ENCODE peak calls at places on chromosomes 3 and 15, in six cellular contexts. One of them, this sample, is unnamed.

GRCh38 chr3:182364723-182365650 is 428.3 kb upstream of the ATP11B start:
- DNase-seq in activated T-cell treated with anti-CD3 and anti-CD28 coated beads, Interleukin-2, amount 50 U/mL, for 4 hours: no peak
- DNase-seq in heart left ventricle: no peak
- DNase-seq in stimulated activated CD4-positive, alpha-beta T cell treated with anti-CD3 and anti-CD28 coated beads, Interleukin-2, amount 100 ng/mL, for 48 hours: no peak
- DNase-seq in AG10803: peak
- DNase-seq in smooth muscle cell of the brain vasculature: no peak
- DNase-seq in this sample: peak

GRCh38 chr3:195151866-195152526 is 119.0 kb downstream of the XXYLT1 start:
- DNase-seq in activated T-cell treated with anti-CD3 and anti-CD28 coated beads, Interleukin-2, amount 50 U/mL, for 4 hours: no peak
- DNase-seq in heart left ventricle: no peak
- DNase-seq in stimulated activated CD4-positive, alpha-beta T cell treated with anti-CD3 and anti-CD28 coated beads, Interleukin-2, amount 100 ng/mL, for 48 hours: no peak
- DNase-seq in AG10803: peak
- DNase-seq in smooth muscle cell of the brain vasculature: no peak
- DNase-seq in this sample: peak

GRCh38 chr3:64120876-64121275 is 97.6 kb upstream of the PSMD6 start:
- DNase-seq in activated T-cell treated with anti-CD3 and anti-CD28 coated beads, Interleukin-2, amount 50 U/mL, for 4 hours: no peak
- DNase-seq in heart left ventricle: no peak
- DNase-seq in stimulated activated CD4-positive, alpha-beta T cell treated with anti-CD3 and anti-CD28 coated beads, Interleukin-2, amount 100 ng/mL, for 48 hours: no peak
- DNase-seq in AG10803: no peak
- DNase-seq in smooth muscle cell of the brain vasculature: no peak
- DNase-seq in this sample: no peak

GRCh38 chr3:170132335-170132734 is 49.2 kb downstream of the PHC3 start:
- DNase-seq in activated T-cell treated with anti-CD3 and anti-CD28 coated beads, Interleukin-2, amount 50 U/mL, for 4 hours: no peak
- DNase-seq in heart left ventricle: no peak
- DNase-seq in stimulated activated CD4-positive, alpha-beta T cell treated with anti-CD3 and anti-CD28 coated beads, Interleukin-2, amount 100 ng/mL, for 48 hours: no peak
- DNase-seq in AG10803: no peak
- DNase-seq in smooth muscle cell of the brain vasculature: no peak
- DNase-seq in this sample: no peak

GRCh38 chr3:148333091-148333490 is 364.6 kb upstream of the AGTR1 start:
- DNase-seq in activated T-cell treated with anti-CD3 and anti-CD28 coated beads, Interleukin-2, amount 50 U/mL, for 4 hours: no peak
- DNase-seq in heart left ventricle: no peak
- DNase-seq in stimulated activated CD4-positive, alpha-beta T cell treated with anti-CD3 and anti-CD28 coated beads, Interleukin-2, amount 100 ng/mL, for 48 hours: no peak
- DNase-seq in AG10803: no peak
- DNase-seq in smooth muscle cell of the brain vasculature: no peak
- DNase-seq in this sample: no peak

GRCh38 chr15:51623386-51623938 is 891 bp upstream of the DMXL2 start:
- DNase-seq in activated T-cell treated with anti-CD3 and anti-CD28 coated beads, Interleukin-2, amount 50 U/mL, for 4 hours: no peak
- DNase-seq in heart left ventricle: no peak
- DNase-seq in stimulated activated CD4-positive, alpha-beta T cell treated with anti-CD3 and anti-CD28 coated beads, Interleukin-2, amount 100 ng/mL, for 48 hours: no peak
- DNase-seq in AG10803: no peak
- DNase-seq in smooth muscle cell of the brain vasculature: no peak
- DNase-seq in this sample: no peak

GRCh38 chr3:158846803-158847465 is 45.1 kb downstream of the MFSD1 start:
- DNase-seq in activated T-cell treated with anti-CD3 and anti-CD28 coated beads, Interleukin-2, amount 50 U/mL, for 4 hours: no peak
- DNase-seq in heart left ventricle: no peak
- DNase-seq in stimulated activated CD4-positive, alpha-beta T cell treated with anti-CD3 and anti-CD28 coated beads, Interleukin-2, amount 100 ng/mL, for 48 hours: no peak
- DNase-seq in AG10803: no peak
- DNase-seq in smooth muscle cell of the brain vasculature: no peak
- DNase-seq in this sample: no peak

GRCh38 chr3:154224366-154224765 is 99.9 kb downstream of the DHX36 start:
- DNase-seq in activated T-cell treated with anti-CD3 and anti-CD28 coated beads, Interleukin-2, amount 50 U/mL, for 4 hours: no peak
- DNase-seq in heart left ventricle: no peak
- DNase-seq in stimulated activated CD4-positive, alpha-beta T cell treated with anti-CD3 and anti-CD28 coated beads, Interleukin-2, amount 100 ng/mL, for 48 hours: no peak
- DNase-seq in AG10803: no peak
- DNase-seq in smooth muscle cell of the brain vasculature: no peak
- DNase-seq in this sample: no peak

GRCh38 chr15:100878130-100878529 is 1.5 kb upstream of the ALDH1A3 start:
- DNase-seq in activated T-cell treated with anti-CD3 and anti-CD28 coated beads, Interleukin-2, amount 50 U/mL, for 4 hours: no peak
- DNase-seq in heart left ventricle: no peak
- DNase-seq in stimulated activated CD4-positive, alpha-beta T cell treated with anti-CD3 and anti-CD28 coated beads, Interleukin-2, amount 100 ng/mL, for 48 hours: no peak
- DNase-seq in AG10803: no peak
- DNase-seq in smooth muscle cell of the brain vasculature: no peak
- DNase-seq in this sample: no peak

GRCh38 chr3:13016083-13016725 is 57.0 kb downstream of the IQSEC1 start:
- DNase-seq in activated T-cell treated with anti-CD3 and anti-CD28 coated beads, Interleukin-2, amount 50 U/mL, for 4 hours: no peak
- DNase-seq in heart left ventricle: peak
- DNase-seq in stimulated activated CD4-positive, alpha-beta T cell treated with anti-CD3 and anti-CD28 coated beads, Interleukin-2, amount 100 ng/mL, for 48 hours: no peak
- DNase-seq in AG10803: no peak
- DNase-seq in smooth muscle cell of the brain vasculature: no peak
- DNase-seq in this sample: no peak

GRCh38 chr3:184177331-184177731 is 2.7 kb downstream of the AP2M1 start:
- DNase-seq in activated T-cell treated with anti-CD3 and anti-CD28 coated beads, Interleukin-2, amount 50 U/mL, for 4 hours: no peak
- DNase-seq in heart left ventricle: no peak
- DNase-seq in stimulated activated CD4-positive, alpha-beta T cell treated with anti-CD3 and anti-CD28 coated beads, Interleukin-2, amount 100 ng/mL, for 48 hours: no peak
- DNase-seq in AG10803: peak
- DNase-seq in smooth muscle cell of the brain vasculature: no peak
- DNase-seq in this sample: no peak

GRCh38 chr3:171743327-171744054 is 66.8 kb downstream of the PLD1 start:
- DNase-seq in activated T-cell treated with anti-CD3 and anti-CD28 coated beads, Interleukin-2, amount 50 U/mL, for 4 hours: no peak
- DNase-seq in heart left ventricle: no peak
- DNase-seq in stimulated activated CD4-positive, alpha-beta T cell treated with anti-CD3 and anti-CD28 coated beads, Interleukin-2, amount 100 ng/mL, for 48 hours: no peak
- DNase-seq in AG10803: no peak
- DNase-seq in smooth muscle cell of the brain vasculature: no peak
- DNase-seq in this sample: no peak

GRCh38 chr3:98733055-98733777 is 29.9 kb upstream of the ST3GAL6 start:
- DNase-seq in activated T-cell treated with anti-CD3 and anti-CD28 coated beads, Interleukin-2, amount 50 U/mL, for 4 hours: no peak
- DNase-seq in heart left ventricle: peak
- DNase-seq in stimulated activated CD4-positive, alpha-beta T cell treated with anti-CD3 and anti-CD28 coated beads, Interleukin-2, amount 100 ng/mL, for 48 hours: no peak
- DNase-seq in AG10803: no peak
- DNase-seq in smooth muscle cell of the brain vasculature: no peak
- DNase-seq in this sample: no peak

GRCh38 chr3:59816312-59816711 is 766.5 kb upstream of the CFAP20DC start:
- DNase-seq in activated T-cell treated with anti-CD3 and anti-CD28 coated beads, Interleukin-2, amount 50 U/mL, for 4 hours: no peak
- DNase-seq in heart left ventricle: no peak
- DNase-seq in stimulated activated CD4-positive, alpha-beta T cell treated with anti-CD3 and anti-CD28 coated beads, Interleukin-2, amount 100 ng/mL, for 48 hours: no peak
- DNase-seq in AG10803: no peak
- DNase-seq in smooth muscle cell of the brain vasculature: no peak
- DNase-seq in this sample: no peak

GRCh38 chr15:92960996-92961681 is 61.0 kb downstream of the CHD2 start:
- DNase-seq in activated T-cell treated with anti-CD3 and anti-CD28 coated beads, Interleukin-2, amount 50 U/mL, for 4 hours: no peak
- DNase-seq in heart left ventricle: no peak
- DNase-seq in stimulated activated CD4-positive, alpha-beta T cell treated with anti-CD3 and anti-CD28 coated beads, Interleukin-2, amount 100 ng/mL, for 48 hours: no peak
- DNase-seq in AG10803: no peak
- DNase-seq in smooth muscle cell of the brain vasculature: no peak
- DNase-seq in this sample: no peak

GRCh38 chr3:111712294-111713180 is 117.4 kb upstream of the ZBED2 start:
- DNase-seq in activated T-cell treated with anti-CD3 and anti-CD28 coated beads, Interleukin-2, amount 50 U/mL, for 4 hours: peak
- DNase-seq in heart left ventricle: peak
- DNase-seq in stimulated activated CD4-positive, alpha-beta T cell treated with anti-CD3 and anti-CD28 coated beads, Interleukin-2, amount 100 ng/mL, for 48 hours: no peak
- DNase-seq in AG10803: peak
- DNase-seq in smooth muscle cell of the brain vasculature: no peak
- DNase-seq in this sample: no peak

GRCh38 chr15:57866149-57866736 is 159.7 kb downstream of the POLR2M start:
- DNase-seq in activated T-cell treated with anti-CD3 and anti-CD28 coated beads, Interleukin-2, amount 50 U/mL, for 4 hours: peak
- DNase-seq in heart left ventricle: peak
- DNase-seq in stimulated activated CD4-positive, alpha-beta T cell treated with anti-CD3 and anti-CD28 coated beads, Interleukin-2, amount 100 ng/mL, for 48 hours: peak
- DNase-seq in AG10803: peak
- DNase-seq in smooth muscle cell of the brain vasculature: no peak
- DNase-seq in this sample: peak

GRCh38 chr3:171261487-171261886 is 198.7 kb downstream of the TNIK start:
- DNase-seq in activated T-cell treated with anti-CD3 and anti-CD28 coated beads, Interleukin-2, amount 50 U/mL, for 4 hours: no peak
- DNase-seq in heart left ventricle: no peak
- DNase-seq in stimulated activated CD4-positive, alpha-beta T cell treated with anti-CD3 and anti-CD28 coated beads, Interleukin-2, amount 100 ng/mL, for 48 hours: no peak
- DNase-seq in AG10803: no peak
- DNase-seq in smooth muscle cell of the brain vasculature: no peak
- DNase-seq in this sample: no peak

GRCh38 chr3:12436514-12437222 is 47.6 kb upstream of the TSEN2 start:
- DNase-seq in activated T-cell treated with anti-CD3 and anti-CD28 coated beads, Interleukin-2, amount 50 U/mL, for 4 hours: no peak
- DNase-seq in heart left ventricle: no peak
- DNase-seq in stimulated activated CD4-positive, alpha-beta T cell treated with anti-CD3 and anti-CD28 coated beads, Interleukin-2, amount 100 ng/mL, for 48 hours: no peak
- DNase-seq in AG10803: peak
- DNase-seq in smooth muscle cell of the brain vasculature: no peak
- DNase-seq in this sample: no peak

GRCh38 chr3:153513236-153513635 is 351.2 kb downstream of the RAP2B start:
- DNase-seq in activated T-cell treated with anti-CD3 and anti-CD28 coated beads, Interleukin-2, amount 50 U/mL, for 4 hours: no peak
- DNase-seq in heart left ventricle: no peak
- DNase-seq in stimulated activated CD4-positive, alpha-beta T cell treated with anti-CD3 and anti-CD28 coated beads, Interleukin-2, amount 100 ng/mL, for 48 hours: no peak
- DNase-seq in AG10803: peak
- DNase-seq in smooth muscle cell of the brain vasculature: no peak
- DNase-seq in this sample: peak

GRCh38 chr3:79521221-79521848 is 246.5 kb downstream of the ROBO1 start:
- DNase-seq in activated T-cell treated with anti-CD3 and anti-CD28 coated beads, Interleukin-2, amount 50 U/mL, for 4 hours: no peak
- DNase-seq in heart left ventricle: no peak
- DNase-seq in stimulated activated CD4-positive, alpha-beta T cell treated with anti-CD3 and anti-CD28 coated beads, Interleukin-2, amount 100 ng/mL, for 48 hours: no peak
- DNase-seq in AG10803: peak
- DNase-seq in smooth muscle cell of the brain vasculature: peak
- DNase-seq in this sample: no peak

GRCh38 chr3:154428369-154429206 is 1.4 kb downstream of the GPR149 start:
- DNase-seq in activated T-cell treated with anti-CD3 and anti-CD28 coated beads, Interleukin-2, amount 50 U/mL, for 4 hours: no peak
- DNase-seq in heart left ventricle: no peak
- DNase-seq in stimulated activated CD4-positive, alpha-beta T cell treated with anti-CD3 and anti-CD28 coated beads, Interleukin-2, amount 100 ng/mL, for 48 hours: no peak
- DNase-seq in AG10803: no peak
- DNase-seq in smooth muscle cell of the brain vasculature: no peak
- DNase-seq in this sample: no peak

GRCh38 chr15:35912196-35912595 is 366.2 kb upstream of the DPH6 start:
- DNase-seq in activated T-cell treated with anti-CD3 and anti-CD28 coated beads, Interleukin-2, amount 50 U/mL, for 4 hours: no peak
- DNase-seq in heart left ventricle: no peak
- DNase-seq in stimulated activated CD4-positive, alpha-beta T cell treated with anti-CD3 and anti-CD28 coated beads, Interleukin-2, amount 100 ng/mL, for 48 hours: no peak
- DNase-seq in AG10803: peak
- DNase-seq in smooth muscle cell of the brain vasculature: no peak
- DNase-seq in this sample: no peak

GRCh38 chr3:53949541-53949940 is 57.9 kb upstream of the SELENOK start:
- DNase-seq in activated T-cell treated with anti-CD3 and anti-CD28 coated beads, Interleukin-2, amount 50 U/mL, for 4 hours: no peak
- DNase-seq in heart left ventricle: no peak
- DNase-seq in stimulated activated CD4-positive, alpha-beta T cell treated with anti-CD3 and anti-CD28 coated beads, Interleukin-2, amount 100 ng/mL, for 48 hours: no peak
- DNase-seq in AG10803: no peak
- DNase-seq in smooth muscle cell of the brain vasculature: no peak
- DNase-seq in this sample: no peak

GRCh38 chr15:40234783-40235182 is 4.1 kb upstream of the PAK6 start:
- DNase-seq in activated T-cell treated with anti-CD3 and anti-CD28 coated beads, Interleukin-2, amount 50 U/mL, for 4 hours: no peak
- DNase-seq in heart left ventricle: no peak
- DNase-seq in stimulated activated CD4-positive, alpha-beta T cell treated with anti-CD3 and anti-CD28 coated beads, Interleukin-2, amount 100 ng/mL, for 48 hours: no peak
- DNase-seq in AG10803: no peak
- DNase-seq in smooth muscle cell of the brain vasculature: no peak
- DNase-seq in this sample: no peak

GRCh38 chr15:43280996-43281395 is 14.3 kb upstream of the TGM5 start:
- DNase-seq in activated T-cell treated with anti-CD3 and anti-CD28 coated beads, Interleukin-2, amount 50 U/mL, for 4 hours: no peak
- DNase-seq in heart left ventricle: no peak
- DNase-seq in stimulated activated CD4-positive, alpha-beta T cell treated with anti-CD3 and anti-CD28 coated beads, Interleukin-2, amount 100 ng/mL, for 48 hours: no peak
- DNase-seq in AG10803: no peak
- DNase-seq in smooth muscle cell of the brain vasculature: no peak
- DNase-seq in this sample: no peak

GRCh38 chr15:59306520-59307163 is 66.0 kb downstream of the MYO1E start:
- DNase-seq in activated T-cell treated with anti-CD3 and anti-CD28 coated beads, Interleukin-2, amount 50 U/mL, for 4 hours: no peak
- DNase-seq in heart left ventricle: no peak
- DNase-seq in stimulated activated CD4-positive, alpha-beta T cell treated with anti-CD3 and anti-CD28 coated beads, Interleukin-2, amount 100 ng/mL, for 48 hours: no peak
- DNase-seq in AG10803: peak
- DNase-seq in smooth muscle cell of the brain vasculature: no peak
- DNase-seq in this sample: no peak

GRCh38 chr3:157447026-157447694 is 10.5 kb downstream of the PTX3 start:
- DNase-seq in activated T-cell treated with anti-CD3 and anti-CD28 coated beads, Interleukin-2, amount 50 U/mL, for 4 hours: no peak
- DNase-seq in heart left ventricle: no peak
- DNase-seq in stimulated activated CD4-positive, alpha-beta T cell treated with anti-CD3 and anti-CD28 coated beads, Interleukin-2, amount 100 ng/mL, for 48 hours: no peak
- DNase-seq in AG10803: peak
- DNase-seq in smooth muscle cell of the brain vasculature: peak
- DNase-seq in this sample: no peak

GRCh38 chr15:55740981-55741591 is 1.9 kb downstream of the PRTG start:
- DNase-seq in activated T-cell treated with anti-CD3 and anti-CD28 coated beads, Interleukin-2, amount 50 U/mL, for 4 hours: no peak
- DNase-seq in heart left ventricle: no peak
- DNase-seq in stimulated activated CD4-positive, alpha-beta T cell treated with anti-CD3 and anti-CD28 coated beads, Interleukin-2, amount 100 ng/mL, for 48 hours: no peak
- DNase-seq in AG10803: no peak
- DNase-seq in smooth muscle cell of the brain vasculature: no peak
- DNase-seq in this sample: no peak

GRCh38 chr3:31724681-31725080 is 192.0 kb downstream of the STT3B start:
- DNase-seq in activated T-cell treated with anti-CD3 and anti-CD28 coated beads, Interleukin-2, amount 50 U/mL, for 4 hours: no peak
- DNase-seq in heart left ventricle: no peak
- DNase-seq in stimulated activated CD4-positive, alpha-beta T cell treated with anti-CD3 and anti-CD28 coated beads, Interleukin-2, amount 100 ng/mL, for 48 hours: no peak
- DNase-seq in AG10803: peak
- DNase-seq in smooth muscle cell of the brain vasculature: no peak
- DNase-seq in this sample: no peak

GRCh38 chr3:102106421-102107097 is 257.2 kb downstream of the NFKBIZ start:
- DNase-seq in activated T-cell treated with anti-CD3 and anti-CD28 coated beads, Interleukin-2, amount 50 U/mL, for 4 hours: peak
- DNase-seq in heart left ventricle: no peak
- DNase-seq in stimulated activated CD4-positive, alpha-beta T cell treated with anti-CD3 and anti-CD28 coated beads, Interleukin-2, amount 100 ng/mL, for 48 hours: no peak
- DNase-seq in AG10803: no peak
- DNase-seq in smooth muscle cell of the brain vasculature: no peak
- DNase-seq in this sample: peak

GRCh38 chr3:159872374-159873109 is 116.1 kb upstream of the IL12A start:
- DNase-seq in activated T-cell treated with anti-CD3 and anti-CD28 coated beads, Interleukin-2, amount 50 U/mL, for 4 hours: no peak
- DNase-seq in heart left ventricle: no peak
- DNase-seq in stimulated activated CD4-positive, alpha-beta T cell treated with anti-CD3 and anti-CD28 coated beads, Interleukin-2, amount 100 ng/mL, for 48 hours: no peak
- DNase-seq in AG10803: peak
- DNase-seq in smooth muscle cell of the brain vasculature: peak
- DNase-seq in this sample: peak

GRCh38 chr15:98526094-98526493 is 122.2 kb upstream of the IGF1R start:
- DNase-seq in activated T-cell treated with anti-CD3 and anti-CD28 coated beads, Interleukin-2, amount 50 U/mL, for 4 hours: no peak
- DNase-seq in heart left ventricle: no peak
- DNase-seq in stimulated activated CD4-positive, alpha-beta T cell treated with anti-CD3 and anti-CD28 coated beads, Interleukin-2, amount 100 ng/mL, for 48 hours: no peak
- DNase-seq in AG10803: no peak
- DNase-seq in smooth muscle cell of the brain vasculature: no peak
- DNase-seq in this sample: no peak

GRCh38 chr15:75030023-75030413 is 6.6 kb downstream of the PPCDC start:
- DNase-seq in activated T-cell treated with anti-CD3 and anti-CD28 coated beads, Interleukin-2, amount 50 U/mL, for 4 hours: no peak
- DNase-seq in heart left ventricle: no peak
- DNase-seq in stimulated activated CD4-positive, alpha-beta T cell treated with anti-CD3 and anti-CD28 coated beads, Interleukin-2, amount 100 ng/mL, for 48 hours: no peak
- DNase-seq in AG10803: peak
- DNase-seq in smooth muscle cell of the brain vasculature: no peak
- DNase-seq in this sample: peak

GRCh38 chr3:124588036-124588435 is 142.2 kb upstream of the UMPS start:
- DNase-seq in activated T-cell treated with anti-CD3 and anti-CD28 coated beads, Interleukin-2, amount 50 U/mL, for 4 hours: no peak
- DNase-seq in heart left ventricle: no peak
- DNase-seq in stimulated activated CD4-positive, alpha-beta T cell treated with anti-CD3 and anti-CD28 coated beads, Interleukin-2, amount 100 ng/mL, for 48 hours: no peak
- DNase-seq in AG10803: no peak
- DNase-seq in smooth muscle cell of the brain vasculature: no peak
- DNase-seq in this sample: no peak

GRCh38 chr3:5227812-5228211 is 40.3 kb downstream of the EDEM1 start:
- DNase-seq in activated T-cell treated with anti-CD3 and anti-CD28 coated beads, Interleukin-2, amount 50 U/mL, for 4 hours: no peak
- DNase-seq in heart left ventricle: no peak
- DNase-seq in stimulated activated CD4-positive, alpha-beta T cell treated with anti-CD3 and anti-CD28 coated beads, Interleukin-2, amount 100 ng/mL, for 48 hours: no peak
- DNase-seq in AG10803: peak
- DNase-seq in smooth muscle cell of the brain vasculature: no peak
- DNase-seq in this sample: no peak

GRCh38 chr3:49026536-49026935 is 2.7 kb downstream of the IMPDH2 start:
- DNase-seq in activated T-cell treated with anti-CD3 and anti-CD28 coated beads, Interleukin-2, amount 50 U/mL, for 4 hours: no peak
- DNase-seq in heart left ventricle: no peak
- DNase-seq in stimulated activated CD4-positive, alpha-beta T cell treated with anti-CD3 and anti-CD28 coated beads, Interleukin-2, amount 100 ng/mL, for 48 hours: no peak
- DNase-seq in AG10803: no peak
- DNase-seq in smooth muscle cell of the brain vasculature: no peak
- DNase-seq in this sample: no peak

GRCh38 chr3:56023546-56023945 is 444.7 kb downstream of the ERC2 start:
- DNase-seq in activated T-cell treated with anti-CD3 and anti-CD28 coated beads, Interleukin-2, amount 50 U/mL, for 4 hours: no peak
- DNase-seq in heart left ventricle: no peak
- DNase-seq in stimulated activated CD4-positive, alpha-beta T cell treated with anti-CD3 and anti-CD28 coated beads, Interleukin-2, amount 100 ng/mL, for 48 hours: no peak
- DNase-seq in AG10803: no peak
- DNase-seq in smooth muscle cell of the brain vasculature: no peak
- DNase-seq in this sample: no peak

GRCh38 chr3:45666729-45667440 is 22.3 kb upstream of the SACM1L start:
- DNase-seq in activated T-cell treated with anti-CD3 and anti-CD28 coated beads, Interleukin-2, amount 50 U/mL, for 4 hours: no peak
- DNase-seq in heart left ventricle: peak
- DNase-seq in stimulated activated CD4-positive, alpha-beta T cell treated with anti-CD3 and anti-CD28 coated beads, Interleukin-2, amount 100 ng/mL, for 48 hours: no peak
- DNase-seq in AG10803: peak
- DNase-seq in smooth muscle cell of the brain vasculature: no peak
- DNase-seq in this sample: no peak

GRCh38 chr3:42702066-42702951 is at the start of gene HHATL:
- DNase-seq in activated T-cell treated with anti-CD3 and anti-CD28 coated beads, Interleukin-2, amount 50 U/mL, for 4 hours: no peak
- DNase-seq in heart left ventricle: peak
- DNase-seq in stimulated activated CD4-positive, alpha-beta T cell treated with anti-CD3 and anti-CD28 coated beads, Interleukin-2, amount 100 ng/mL, for 48 hours: no peak
- DNase-seq in AG10803: no peak
- DNase-seq in smooth muscle cell of the brain vasculature: no peak
- DNase-seq in this sample: no peak

This sample was measured in pulmonary artery endothelial cell.